ENCODE peak calls at places on chromosomes 3 and 15, in four cellular contexts. One of them, this sample, is unnamed.

GRCh38 chr15:94164202-94164807 is 67.1 kb upstream of the MCTP2 start:
- DNase-seq in OCI-LY7: peak
- DNase-seq in HCT116: peak
- DNase-seq in naive B cell: peak
- DNase-seq in this sample: no peak

GRCh38 chr3:111862974-111863373 is 3.9 kb downstream of the PHLDB2 start:
- DNase-seq in HCT116: no peak
- DNase-seq in OCI-LY7: no peak
- DNase-seq in naive B cell: no peak
- DNase-seq in this sample: no peak

GRCh38 chr15:47603026-47603425 is 114.3 kb upstream of the SEMA6D start:
- DNase-seq in HCT116: no peak
- DNase-seq in naive B cell: no peak
- DNase-seq in OCI-LY7: no peak
- DNase-seq in this sample: no peak

GRCh38 chr3:146830231-146830630 is 225.1 kb upstream of the PLSCR5 start:
- DNase-seq in naive B cell: no peak
- DNase-seq in HCT116: no peak
- DNase-seq in OCI-LY7: no peak
- DNase-seq in this sample: no peak

GRCh38 chr3:67490658-67491057 is 163.8 kb downstream of the SUCLG2 start:
- DNase-seq in naive B cell: no peak
- DNase-seq in HCT116: no peak
- DNase-seq in OCI-LY7: no peak
- DNase-seq in this sample: no peak

GRCh38 chr3:63875510-63875909 is 11.8 kb downstream of the ATXN7 start:
- DNase-seq in naive B cell: no peak
- DNase-seq in OCI-LY7: no peak
- DNase-seq in HCT116: no peak
- DNase-seq in this sample: no peak

GRCh38 chr3:30864836-30865235 is 29.6 kb downstream of the GADL1 start:
- DNase-seq in OCI-LY7: no peak
- DNase-seq in HCT116: no peak
- DNase-seq in naive B cell: no peak
- DNase-seq in this sample: no peak

GRCh38 chr3:125062904-125063618 is 7.3 kb upstream of the HEG1 start:
- DNase-seq in naive B cell: no peak
- DNase-seq in OCI-LY7: no peak
- DNase-seq in HCT116: no peak
- DNase-seq in this sample: no peak